ENCODE peak calls at places on chromosomes 3 and 15, in six cellular contexts. One of them, this sample, is unnamed.

GRCh38 chr3:134419214-134419965 is 45.1 kb upstream of the AMOTL2 start:
- DNase-seq in HEK293T: no peak
- DNase-seq in kidney glomerular epithelial cell: no peak
- DNase-seq in fibroblast of the aortic adventitia: no peak
- DNase-seq in GM20000: no peak
- DNase-seq in GM04503: no peak
- DNase-seq in this sample: no peak

GRCh38 chr3:5972586-5972985 is 785.1 kb downstream of the EDEM1 start:
- DNase-seq in kidney glomerular epithelial cell: no peak
- DNase-seq in fibroblast of the aortic adventitia: no peak
- DNase-seq in GM20000: no peak
- DNase-seq in GM04503: no peak
- DNase-seq in HEK293T: no peak
- DNase-seq in this sample: no peak

GRCh38 chr3:149879872-149880271 is 66.9 kb downstream of the RNF13 start:
- DNase-seq in HEK293T: peak; percentile 33
- DNase-seq in fibroblast of the aortic adventitia: peak; percentile 81
- DNase-seq in kidney glomerular epithelial cell: peak; percentile 53
- DNase-seq in GM20000: peak; percentile 10
- DNase-seq in GM04503: peak; percentile 21
- DNase-seq in this sample: peak; percentile 85

GRCh38 chr3:48592519-48593087 is 2.5 kb downstream of the COL7A1 start:
- DNase-seq in GM20000: no peak
- DNase-seq in kidney glomerular epithelial cell: no peak
- DNase-seq in HEK293T: no peak
- DNase-seq in fibroblast of the aortic adventitia: no peak
- DNase-seq in GM04503: no peak
- DNase-seq in this sample: peak; percentile 46

GRCh38 chr3:139198186-139198585 is 145.6 kb upstream of the MRPS22 start:
- DNase-seq in fibroblast of the aortic adventitia: no peak
- DNase-seq in GM20000: no peak
- DNase-seq in kidney glomerular epithelial cell: no peak
- DNase-seq in HEK293T: no peak
- DNase-seq in GM04503: no peak
- DNase-seq in this sample: no peak

GRCh38 chr3:172622916-172623700 is 87.8 kb downstream of the NCEH1 start:
- DNase-seq in GM04503: no peak
- DNase-seq in GM20000: peak; percentile 34
- DNase-seq in kidney glomerular epithelial cell: peak; percentile 81
- DNase-seq in fibroblast of the aortic adventitia: peak; percentile 77
- DNase-seq in HEK293T: peak; percentile 34
- DNase-seq in this sample: no peak

GRCh38 chr3:44001072-44001471 is 240.6 kb upstream of the TOPAZ1 start:
- DNase-seq in fibroblast of the aortic adventitia: peak; percentile 50
- DNase-seq in GM20000: no peak
- DNase-seq in kidney glomerular epithelial cell: no peak
- DNase-seq in HEK293T: no peak
- DNase-seq in GM04503: no peak
- DNase-seq in this sample: no peak

GRCh38 chr3:184377882-184378445 is at the start of gene THPO:
- DNase-seq in GM20000: no peak
- DNase-seq in GM04503: no peak
- DNase-seq in fibroblast of the aortic adventitia: no peak
- DNase-seq in HEK293T: no peak
- DNase-seq in kidney glomerular epithelial cell: no peak
- DNase-seq in this sample: peak; percentile 52

GRCh38 chr3:94130690-94131089 is 67.8 kb downstream of the NSUN3 start:
- DNase-seq in kidney glomerular epithelial cell: no peak
- DNase-seq in HEK293T: no peak
- DNase-seq in GM20000: no peak
- DNase-seq in fibroblast of the aortic adventitia: no peak
- DNase-seq in GM04503: no peak
- DNase-seq in this sample: no peak

GRCh38 chr3:157074490-157074889 is 85.5 kb downstream of the CCNL1 start:
- DNase-seq in GM04503: no peak
- DNase-seq in GM20000: no peak
- DNase-seq in fibroblast of the aortic adventitia: no peak
- DNase-seq in HEK293T: no peak
- DNase-seq in kidney glomerular epithelial cell: no peak
- DNase-seq in this sample: no peak

GRCh38 chr3:15633766-15634588 is 32.4 kb downstream of the BTD start:
- DNase-seq in GM04503: no peak
- DNase-seq in kidney glomerular epithelial cell: no peak
- DNase-seq in HEK293T: no peak
- DNase-seq in GM20000: no peak
- DNase-seq in fibroblast of the aortic adventitia: peak; percentile 48
- DNase-seq in this sample: peak; percentile 47

GRCh38 chr15:95923797-95924196 is 406.7 kb upstream of the NR2F2 start:
- DNase-seq in HEK293T: no peak
- DNase-seq in fibroblast of the aortic adventitia: no peak
- DNase-seq in kidney glomerular epithelial cell: no peak
- DNase-seq in GM20000: no peak
- DNase-seq in GM04503: no peak
- DNase-seq in this sample: no peak

GRCh38 chr3:142433110-142433509 is 14.7 kb downstream of the XRN1 start:
- DNase-seq in GM20000: no peak
- DNase-seq in GM04503: no peak
- DNase-seq in kidney glomerular epithelial cell: no peak
- DNase-seq in HEK293T: no peak
- DNase-seq in fibroblast of the aortic adventitia: no peak
- DNase-seq in this sample: no peak

GRCh38 chr15:75672111-75672602 is 24.4 kb downstream of the SNX33 start:
- DNase-seq in HEK293T: no peak
- DNase-seq in fibroblast of the aortic adventitia: peak; percentile 42
- DNase-seq in GM20000: no peak
- DNase-seq in GM04503: no peak
- DNase-seq in kidney glomerular epithelial cell: no peak
- DNase-seq in this sample: no peak

GRCh38 chr3:136546718-136547117 is 205.5 kb downstream of the STAG1 start:
- DNase-seq in fibroblast of the aortic adventitia: peak; percentile 14
- DNase-seq in HEK293T: peak; percentile 6
- DNase-seq in GM04503: no peak
- DNase-seq in GM20000: peak; percentile 7
- DNase-seq in kidney glomerular epithelial cell: peak; percentile 32
- DNase-seq in this sample: no peak

GRCh38 chr15:77508541-77509505 is 88.1 kb downstream of the HMG20A start:
- DNase-seq in fibroblast of the aortic adventitia: peak; percentile 91
- DNase-seq in GM04503: no peak
- DNase-seq in HEK293T: no peak
- DNase-seq in GM20000: no peak
- DNase-seq in kidney glomerular epithelial cell: peak; percentile 34
- DNase-seq in this sample: peak; percentile 74

GRCh38 chr3:78728406-78729145 is 1039.2 kb downstream of the ROBO1 start:
- DNase-seq in fibroblast of the aortic adventitia: peak; percentile 59
- DNase-seq in GM20000: no peak
- DNase-seq in HEK293T: peak; percentile 59
- DNase-seq in kidney glomerular epithelial cell: no peak
- DNase-seq in GM04503: no peak
- DNase-seq in this sample: peak; percentile 86

GRCh38 chr3:15295506-15295905 is 36.9 kb downstream of the SH3BP5 start:
- DNase-seq in HEK293T: no peak
- DNase-seq in GM04503: peak; percentile 64
- DNase-seq in kidney glomerular epithelial cell: no peak
- DNase-seq in fibroblast of the aortic adventitia: peak; percentile 95
- DNase-seq in GM20000: no peak
- DNase-seq in this sample: no peak

GRCh38 chr3:195081242-195081963 is 189.6 kb downstream of the XXYLT1 start:
- DNase-seq in GM04503: no peak
- DNase-seq in fibroblast of the aortic adventitia: peak; percentile 62
- DNase-seq in kidney glomerular epithelial cell: peak; percentile 58
- DNase-seq in GM20000: no peak
- DNase-seq in HEK293T: no peak
- DNase-seq in this sample: peak; percentile 33

GRCh38 chr3:134754768-134755559 is 40.1 kb upstream of the EPHB1 start:
- DNase-seq in fibroblast of the aortic adventitia: peak; percentile 61
- DNase-seq in HEK293T: peak; percentile 74
- DNase-seq in GM04503: no peak
- DNase-seq in kidney glomerular epithelial cell: peak; percentile 8
- DNase-seq in GM20000: peak; percentile 60
- DNase-seq in this sample: peak; percentile 62

GRCh38 chr3:65356331-65357286 is 668.8 kb upstream of the ADAMTS9 start:
- DNase-seq in HEK293T: no peak
- DNase-seq in kidney glomerular epithelial cell: no peak
- DNase-seq in fibroblast of the aortic adventitia: no peak
- DNase-seq in GM20000: no peak
- DNase-seq in GM04503: no peak
- DNase-seq in this sample: peak; percentile 43

GRCh38 chr3:25558796-25559195 is 105.9 kb downstream of the TOP2B start:
- DNase-seq in GM20000: no peak
- DNase-seq in kidney glomerular epithelial cell: no peak
- DNase-seq in GM04503: no peak
- DNase-seq in fibroblast of the aortic adventitia: no peak
- DNase-seq in HEK293T: no peak
- DNase-seq in this sample: no peak

GRCh38 chr3:197454014-197454413 is 101.8 kb downstream of the BDH1 start:
- DNase-seq in kidney glomerular epithelial cell: no peak
- DNase-seq in GM04503: no peak
- DNase-seq in GM20000: peak; percentile 51
- DNase-seq in fibroblast of the aortic adventitia: peak; percentile 14
- DNase-seq in HEK293T: no peak
- DNase-seq in this sample: no peak

GRCh38 chr3:107971181-107971580 is 119.7 kb downstream of the CD47 start:
- DNase-seq in HEK293T: no peak
- DNase-seq in GM20000: no peak
- DNase-seq in kidney glomerular epithelial cell: no peak
- DNase-seq in GM04503: no peak
- DNase-seq in fibroblast of the aortic adventitia: no peak
- DNase-seq in this sample: no peak

GRCh38 chr3:27976933-27977332 is 254.8 kb upstream of the EOMES start:
- DNase-seq in GM20000: no peak
- DNase-seq in fibroblast of the aortic adventitia: peak; percentile 64
- DNase-seq in GM04503: no peak
- DNase-seq in kidney glomerular epithelial cell: no peak
- DNase-seq in HEK293T: no peak
- DNase-seq in this sample: no peak

GRCh38 chr15:62569460-62570404 is 404.6 kb upstream of the C2CD4B start:
- DNase-seq in GM04503: peak; percentile 91
- DNase-seq in GM20000: no peak
- DNase-seq in HEK293T: no peak
- DNase-seq in kidney glomerular epithelial cell: peak; percentile 61
- DNase-seq in fibroblast of the aortic adventitia: peak; percentile 74
- DNase-seq in this sample: peak; percentile 94

GRCh38 chr3:154718058-154718457 is 288.1 kb upstream of the GPR149 start:
- DNase-seq in GM20000: no peak
- DNase-seq in HEK293T: no peak
- DNase-seq in kidney glomerular epithelial cell: no peak
- DNase-seq in fibroblast of the aortic adventitia: no peak
- DNase-seq in GM04503: no peak
- DNase-seq in this sample: no peak

GRCh38 chr3:71579934-71580318 is 3.6 kb downstream of the FOXP1 start:
- DNase-seq in kidney glomerular epithelial cell: peak; percentile 77
- DNase-seq in HEK293T: no peak
- DNase-seq in fibroblast of the aortic adventitia: peak; percentile 63
- DNase-seq in GM04503: no peak
- DNase-seq in GM20000: no peak
- DNase-seq in this sample: no peak

GRCh38 chr3:40451551-40451950 is 5.6 kb upstream of the RPL14 start:
- DNase-seq in kidney glomerular epithelial cell: no peak
- DNase-seq in GM04503: no peak
- DNase-seq in fibroblast of the aortic adventitia: no peak
- DNase-seq in HEK293T: no peak
- DNase-seq in GM20000: no peak
- DNase-seq in this sample: no peak

GRCh38 chr3:177357352-177358084 is 160.2 kb upstream of the TBL1XR1 start:
- DNase-seq in GM04503: no peak
- DNase-seq in GM20000: no peak
- DNase-seq in fibroblast of the aortic adventitia: peak; percentile 96
- DNase-seq in HEK293T: peak; percentile 32
- DNase-seq in kidney glomerular epithelial cell: peak; percentile 64
- DNase-seq in this sample: no peak

GRCh38 chr15:22919171-22919570 is 61.0 kb downstream of the CYFIP1 start:
- DNase-seq in kidney glomerular epithelial cell: no peak
- DNase-seq in HEK293T: no peak
- DNase-seq in fibroblast of the aortic adventitia: no peak
- DNase-seq in GM04503: no peak
- DNase-seq in GM20000: no peak
- DNase-seq in this sample: no peak

GRCh38 chr15:51046799-51047449 is 47.8 kb downstream of the TNFAIP8L3 start:
- DNase-seq in kidney glomerular epithelial cell: no peak
- DNase-seq in GM04503: no peak
- DNase-seq in fibroblast of the aortic adventitia: peak; percentile 67
- DNase-seq in HEK293T: no peak
- DNase-seq in GM20000: no peak
- DNase-seq in this sample: peak; percentile 35

GRCh38 chr3:49805367-49805782 is 2.3 kb downstream of the INKA1 start:
- DNase-seq in kidney glomerular epithelial cell: no peak
- DNase-seq in GM20000: peak; percentile 48
- DNase-seq in HEK293T: no peak
- DNase-seq in fibroblast of the aortic adventitia: peak; percentile 95
- DNase-seq in GM04503: peak; percentile 84
- DNase-seq in this sample: peak; percentile 87

This sample was measured in right cardiac atrium.